ENCODE peak calls at places on chromosome 20, in seven cellular contexts. U, T, F, K, A, G and L are unnamed samples.

GRCh38 chr20:47665221-47665991 is 119.9 kb downstream of the SULF2 start:
- DNase-seq in U (no peak), T (no peak), F (no peak), K (no peak), A (no peak), G (no peak), L (no peak)

GRCh38 chr20:48703511-48704219 is 124.1 kb downstream of the PREX1 start:
- DNase-seq in U (no peak), T (no peak), F (peak; percentile 45), K (no peak), A (no peak), G (no peak), L (no peak)

GRCh38 chr20:37228656-37229055 is 33.0 kb downstream of the GHRH start:
- DNase-seq in U (no peak), T (no peak), F (no peak), K (no peak), A (no peak), G (no peak), L (no peak)

GRCh38 chr20:44264287-44264686 is 17.2 kb downstream of the GDAP1L1 start:
- DNase-seq in U (no peak), T (no peak), F (no peak), K (no peak), A (no peak), G (no peak), L (no peak)

GRCh38 chr20:59010321-59010994 is 3.4 kb upstream of the CTSZ start:
- DNase-seq in U (no peak), T (no peak), F (no peak), K (no peak), A (no peak), G (no peak), L (no peak)

GRCh38 chr20:4508773-4509172 is 212.9 kb upstream of the PRND start:
- DNase-seq in U (no peak), T (no peak), F (no peak), K (no peak), A (no peak), G (no peak), L (no peak)

GRCh38 chr20:58800134-58800650 is 50.5 kb downstream of the GNAS-AS1 start:
- DNase-seq in U (no peak), T (no peak), F (no peak), K (no peak), A (no peak), G (peak; percentile 7), L (no peak)

GRCh38 chr20:3613821-3614440 is 49.3 kb downstream of the GFRA4 start:
- DNase-seq in U (no peak), T (no peak), F (no peak), K (no peak), A (peak; percentile 35), G (peak; percentile 78), L (no peak)

GRCh38 chr20:57947421-57948176 is 237.8 kb upstream of the PMEPA1 start:
- DNase-seq in U (no peak), T (no peak), F (no peak), K (no peak), A (peak; percentile 93), G (peak; percentile 91), L (no peak)

GRCh38 chr20:50194831-50195523 is 4.3 kb downstream of the CEBPB start:
- DNase-seq in U (no peak), T (no peak), F (no peak), K (no peak), A (no peak), G (no peak), L (no peak)

GRCh38 chr20:2692036-2692885 is at the start of gene EBF4:
- DNase-seq in U (no peak), T (peak; percentile 50), F (peak; percentile 10), K (no peak), A (no peak), G (peak; percentile 75), L (no peak)

GRCh38 chr20:25547063-25547462 is 38.3 kb downstream of the NINL start:
- DNase-seq in U (no peak), T (no peak), F (no peak), K (no peak), A (no peak), G (no peak), L (no peak)

GRCh38 chr20:21523895-21524294 is 10.0 kb upstream of the NKX2-2 start:
- DNase-seq in U (no peak), T (no peak), F (no peak), K (no peak), A (no peak), G (no peak), L (no peak)

GRCh38 chr20:56949318-56949717 is 317.1 kb downstream of the BMP7 start:
- DNase-seq in U (no peak), T (no peak), F (no peak), K (no peak), A (no peak), G (no peak), L (no peak)

GRCh38 chr20:60365063-60365640 is 406.9 kb downstream of the CDH26 start:
- DNase-seq in U (no peak), T (no peak), F (no peak), K (no peak), A (no peak), G (no peak), L (no peak)

GRCh38 chr20:16824664-16825063 is 76.5 kb downstream of the OTOR start:
- DNase-seq in U (no peak), T (no peak), F (no peak), K (no peak), A (no peak), G (no peak), L (no peak)

GRCh38 chr20:21234816-21235215 is 68.3 kb upstream of the XRN2 start:
- DNase-seq in U (no peak), T (no peak), F (no peak), K (no peak), A (no peak), G (no peak), L (no peak)

GRCh38 chr20:33897313-33897912 is 86.3 kb downstream of the CHMP4B start:
- DNase-seq in U (no peak), T (no peak), F (no peak), K (no peak), A (no peak), G (no peak), L (no peak)

GRCh38 chr20:21513181-21513663 is 642 bp downstream of the NKX2-2 start:
- DNase-seq in U (no peak), T (peak; percentile 19), F (no peak), K (no peak), A (no peak), G (no peak), L (no peak)

GRCh38 chr20:6768228-6769185 is 1.0 kb downstream of the BMP2 start:
- DNase-seq in U (no peak), T (peak; percentile 36), F (no peak), K (no peak), A (no peak), G (peak; percentile 40), L (no peak)

GRCh38 chr20:36886859-36887778 is 11.2 kb downstream of the TLDC2 start:
- DNase-seq in U (peak; percentile 75), T (peak; percentile 92), F (peak; percentile 78), K (peak; percentile 73), A (peak; percentile 62), G (peak; percentile 93), L (peak; percentile 34)

GRCh38 chr20:40203032-40203431 is 486.0 kb downstream of the MAFB start:
- DNase-seq in U (no peak), T (no peak), F (no peak), K (no peak), A (no peak), G (no peak), L (no peak)

GRCh38 chr20:59078231-59078630 is 35.6 kb upstream of the PRELID3B start:
- DNase-seq in U (no peak), T (no peak), F (no peak), K (no peak), A (no peak), G (no peak), L (no peak)

GRCh38 chr20:51628533-51629398 is 86.2 kb upstream of the NFATC2 start:
- DNase-seq in U (no peak), T (no peak), F (no peak), K (no peak), A (peak; percentile 58), G (no peak), L (peak; percentile 66)

GRCh38 chr20:51486197-51487005 is 56.1 kb downstream of the NFATC2 start:
- DNase-seq in U (no peak), T (no peak), F (no peak), K (no peak), A (no peak), G (no peak), L (no peak)

GRCh38 chr20:52948491-52948890 is 23.7 kb upstream of the TSHZ2 start:
- DNase-seq in U (no peak), T (no peak), F (no peak), K (no peak), A (no peak), G (no peak), L (no peak)

GRCh38 chr20:2026004-2026403 is 32.1 kb upstream of the PDYN start:
- DNase-seq in U (no peak), T (no peak), F (no peak), K (no peak), A (no peak), G (no peak), L (no peak)

GRCh38 chr20:46681032-46681854 is 8.0 kb downstream of the TP53RK start:
- DNase-seq in U (peak; percentile 59), T (peak; percentile 80), F (peak; percentile 65), K (peak; percentile 41), A (peak; percentile 35), G (peak; percentile 61), L (no peak)

GRCh38 chr20:2387180-2387577 is 6.5 kb downstream of the TGM6 start:
- DNase-seq in U (peak; percentile 23), T (peak; percentile 81), F (no peak), K (peak; percentile 47), A (peak; percentile 13), G (peak; percentile 18), L (no peak)

GRCh38 chr20:61295726-61296628 is 43.9 kb downstream of the CDH4 start:
- DNase-seq in U (no peak), T (no peak), F (no peak), K (no peak), A (peak; percentile 8), G (no peak), L (no peak)

GRCh38 chr20:23937303-23938117 is 51.1 kb downstream of the GGTLC1 start:
- DNase-seq in U (peak; percentile 52), T (peak; percentile 75), F (peak; percentile 35), K (peak; percentile 32), A (peak; percentile 50), G (peak; percentile 79), L (no peak)

GRCh38 chr20:20463933-20464374 is 96.0 kb downstream of the INSM1 start:
- DNase-seq in U (no peak), T (peak; percentile 39), F (peak; percentile 44), K (peak; percentile 18), A (no peak), G (no peak), L (no peak)

GRCh38 chr20:23018941-23019340 is 16.2 kb upstream of the SSTR4 start:
- DNase-seq in U (no peak), T (no peak), F (no peak), K (no peak), A (no peak), G (no peak), L (no peak)

GRCh38 chr20:45621593-45621992 is 7.9 kb upstream of the WFDC10A start:
- DNase-seq in U (no peak), T (no peak), F (no peak), K (no peak), A (no peak), G (no peak), L (no peak)